ENCODE peak calls at places on chromosomes 4 and X, in nine cellular contexts. S is activated T-cell treated with anti-CD3 and anti-CD28 coated beads for 1 hour; V is nephron progenitor cell; L is RPMI7951; G is GM19239; H is endodermal cell; I is cardiac fibroblast; D is CD8-positive, alpha-beta T cell; F is NCI-H748 treated with DMSO at 0.1 percent for 48 hours. W is an unnamed sample.

GRCh38 chr4:169337510-169337909 is 66.8 kb upstream of the SH3RF1 start:
- DNase-seq in S (no peak), V (no peak), L (peak), G (no peak), H (no peak), I (peak), D (no peak), F (no peak), W (no peak)

GRCh38 chr4:114312349-114312748 is 286.3 kb upstream of the UGT8 start:
- DNase-seq in S (no peak), V (no peak), L (no peak), G (no peak), H (no peak), I (no peak), D (no peak), F (no peak), W (no peak)

GRCh38 chrX:154020500-154021115 is 906 bp upstream of the IRAK1 start:
- DNase-seq in S (no peak), V (no peak), L (no peak), G (no peak), H (no peak), I (no peak), D (no peak), F (no peak), W (no peak)

GRCh38 chrX:136221851-136222513 is 29.2 kb downstream of the MAP7D3 start:
- DNase-seq in S (no peak), V (no peak), L (no peak), G (no peak), H (no peak), I (no peak), D (no peak), F (no peak), W (no peak)

GRCh38 chr4:165331316-165331715 is 3.8 kb downstream of the MSMO1 start:
- DNase-seq in S (no peak), V (no peak), L (peak), G (no peak), H (no peak), I (no peak), D (no peak), F (peak), W (no peak)

GRCh38 chr4:81049861-81050423 is 19.4 kb downstream of the BMP3 start:
- DNase-seq in S (no peak), V (no peak), L (no peak), G (no peak), H (no peak), I (no peak), D (no peak), F (no peak), W (no peak)

GRCh38 chr4:163701915-163702314 is 207.4 kb downstream of the TMA16 start:
- DNase-seq in S (no peak), V (no peak), L (peak), G (no peak), H (no peak), I (no peak), D (no peak), F (no peak), W (no peak)

GRCh38 chr4:20292739-20293138 is 41.0 kb downstream of the SLIT2 start:
- DNase-seq in S (no peak), V (no peak), L (no peak), G (no peak), H (no peak), I (no peak), D (no peak), F (no peak), W (no peak)

GRCh38 chr4:128573781-128574508 is 235.6 kb upstream of the JADE1 start:
- DNase-seq in S (no peak), V (no peak), L (peak), G (no peak), H (no peak), I (peak), D (no peak), F (no peak), W (no peak)

GRCh38 chr4:40606239-40606767 is 23.4 kb downstream of the RBM47 start:
- DNase-seq in S (no peak), V (no peak), L (no peak), G (no peak), H (peak), I (no peak), D (no peak), F (no peak), W (no peak)

GRCh38 chr4:168648929-168649328 is 152.1 kb downstream of the PALLD start:
- DNase-seq in S (no peak), V (no peak), L (peak), G (no peak), H (no peak), I (peak), D (no peak), F (no peak), W (no peak)

GRCh38 chrX:77446029-77446585 is 1.1 kb upstream of the FGF16 start:
- DNase-seq in S (no peak), V (peak), L (no peak), G (peak), H (peak), I (no peak), D (no peak), F (no peak), W (peak)

GRCh38 chr4:10783351-10783750 is 98.8 kb upstream of the CLNK start:
- DNase-seq in S (no peak), V (no peak), L (no peak), G (no peak), H (no peak), I (peak), D (no peak), F (no peak), W (no peak)

GRCh38 chr4:156983366-156983765 is 11.8 kb upstream of the PDGFC start:
- DNase-seq in S (no peak), V (no peak), L (no peak), G (no peak), H (no peak), I (peak), D (no peak), F (no peak), W (no peak)

GRCh38 chrX:151762802-151763201 is 28.3 kb downstream of the CNGA2 start:
- DNase-seq in S (no peak), V (no peak), L (no peak), G (no peak), H (no peak), I (no peak), D (no peak), F (no peak), W (no peak)

GRCh38 chr4:127781303-127782024 is 658 bp upstream of the HSPA4L start:
- DNase-seq in S (no peak), V (no peak), L (peak), G (peak), H (no peak), I (peak), D (no peak), F (no peak), W (peak)

GRCh38 chr4:172369471-172369959 is 556.3 kb downstream of the GALNTL6 start:
- DNase-seq in S (no peak), V (no peak), L (no peak), G (no peak), H (no peak), I (no peak), D (no peak), F (no peak), W (no peak)

GRCh38 chr4:124157781-124158180 is 554.8 kb downstream of the ANKRD50 start:
- DNase-seq in S (no peak), V (no peak), L (no peak), G (no peak), H (no peak), I (no peak), D (no peak), F (no peak), W (no peak)

GRCh38 chr4:114659386-114660008 is 60.9 kb downstream of the UGT8 start:
- DNase-seq in S (no peak), V (peak), L (peak), G (peak), H (peak), I (peak), D (no peak), F (peak), W (peak)

GRCh38 chr4:108029731-108030130 is 40.0 kb downstream of the HADH start:
- DNase-seq in S (no peak), V (no peak), L (peak), G (no peak), H (no peak), I (no peak), D (no peak), F (no peak), W (no peak)

GRCh38 chr4:89108068-89108467 is 3.3 kb upstream of the TIGD2 start:
- DNase-seq in S (no peak), V (no peak), L (no peak), G (no peak), H (no peak), I (no peak), D (no peak), F (no peak), W (no peak)

GRCh38 chrX:118025193-118025592 is 91.4 kb downstream of the KLHL13 start:
- DNase-seq in S (no peak), V (no peak), L (no peak), G (no peak), H (no peak), I (no peak), D (no peak), F (no peak), W (no peak)

GRCh38 chrX:154040307-154040756 is 20.6 kb upstream of the IRAK1 start:
- DNase-seq in S (no peak), V (no peak), L (no peak), G (no peak), H (no peak), I (peak), D (no peak), F (no peak), W (no peak)

GRCh38 chrX:154546354-154547244 is at the start of gene G6PD:
- DNase-seq in S (peak), V (peak), L (peak), G (peak), H (peak), I (peak), D (peak), F (peak), W (peak)

GRCh38 chr4:168569066-168569908 is 72.4 kb downstream of the PALLD start:
- DNase-seq in S (no peak), V (no peak), L (peak), G (no peak), H (peak), I (peak), D (no peak), F (peak), W (no peak)

GRCh38 chr4:27604692-27605091 is 744.1 kb downstream of the STIM2 start:
- DNase-seq in S (no peak), V (no peak), L (no peak), G (no peak), H (no peak), I (no peak), D (no peak), F (no peak), W (no peak)

GRCh38 chrX:110145854-110146253 is 142.9 kb downstream of the TMEM164 start:
- DNase-seq in S (no peak), V (peak), L (peak), G (no peak), H (peak), I (peak), D (no peak), F (no peak), W (peak)

GRCh38 chr4:3820016-3820805 is 54.0 kb downstream of the ADRA2C start:
- DNase-seq in S (no peak), V (no peak), L (no peak), G (no peak), H (no peak), I (no peak), D (no peak), F (no peak), W (no peak)